ENCODE peak calls at places on chromosomes 13 and 19, in six cellular contexts. B is brain microvascular endothelial cell, G is omental fat pad, K is neural crest cell, L is B cell, Z is pancreas. C is an unnamed sample.

GRCh38 chr13:31101511-31102170 is 60.1 kb downstream of the HSPH1 start:
- DNase-seq in G (no peak), K (no peak), Z (no peak), L (no peak), B (no peak), C (no peak)

GRCh38 chr13:50715402-50716146 is 127.9 kb downstream of the DLEU7 start:
- DNase-seq in Z (no peak), L (no peak), B (no peak), G (no peak), K (no peak), C (no peak)

GRCh38 chr13:48993150-48993549 is 17.4 kb downstream of the FNDC3A start:
- DNase-seq in Z (no peak), K (no peak), B (no peak), L (no peak), G (no peak), C (no peak)

GRCh38 chr13:22110368-22110767 is 439.5 kb downstream of the FGF9 start:
- DNase-seq in G (no peak), Z (no peak), K (no peak), B (no peak), L (no peak), C (no peak)

GRCh38 chr19:1572795-1573194 is 4.7 kb upstream of the MEX3D start:
- DNase-seq in G (no peak), Z (no peak), B (no peak), K (no peak), L (no peak), C (no peak)

GRCh38 chr19:13169769-13170168 is 19.6 kb downstream of the IER2 start:
- DNase-seq in Z (no peak), K (no peak), B (peak), L (no peak), G (no peak), C (no peak)

GRCh38 chr13:57128909-57129308 is 11.8 kb upstream of the PRR20A start:
- DNase-seq in B (no peak), Z (no peak), K (no peak), L (no peak), G (no peak), C (no peak)

GRCh38 chr13:29260684-29261083 is 334.8 kb downstream of the SLC7A1 start:
- DNase-seq in L (no peak), K (no peak), G (no peak), Z (no peak), B (no peak), C (no peak)

GRCh38 chr19:5133986-5134595 is 165.2 kb downstream of the KDM4B start:
- DNase-seq in K (no peak), B (no peak), Z (no peak), G (no peak), L (no peak), C (no peak)

GRCh38 chr19:48873476-48874308 is 1.5 kb downstream of the PPP1R15A start:
- DNase-seq in K (no peak), G (no peak), L (no peak), Z (no peak), B (no peak), C (no peak)

GRCh38 chr13:51244637-51245405 is 22.6 kb downstream of the FAM124A start:
- DNase-seq in K (no peak), G (no peak), Z (no peak), L (no peak), B (no peak), C (no peak)

DNA sequence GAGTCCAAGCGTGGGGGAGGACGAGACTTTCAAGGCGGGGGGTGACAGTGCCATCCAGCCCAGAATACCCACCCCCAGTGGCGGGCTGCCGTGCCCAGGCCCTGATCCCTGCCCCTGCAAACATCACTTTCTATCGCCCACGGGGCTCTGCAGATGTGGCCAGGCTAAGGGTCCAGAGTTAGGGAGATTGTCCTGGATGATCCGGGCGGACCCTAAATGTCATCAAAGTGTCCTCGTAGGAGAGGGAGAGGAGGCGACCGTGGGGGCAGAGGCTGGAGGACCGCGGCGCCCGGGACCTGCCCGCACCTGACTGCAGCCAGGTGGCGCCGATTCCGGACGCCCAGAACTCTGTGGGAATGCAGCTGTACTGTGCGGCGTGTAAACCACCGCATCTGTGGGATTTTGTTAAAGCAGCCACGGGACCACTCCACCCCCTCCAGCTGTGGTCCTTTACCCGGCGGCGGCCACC is 32.4 kb downstream of the GJA3 start:
- DNase-seq in B (no peak), K (no peak), L (peak), Z (peak), G (no peak), C (no peak)
- TF ChIP-seq CTCF in B (peak), K (peak), L (no peak), Z (peak), G (no peak), C (peak)

GRCh38 chr19:41587101-41587837 is 11.3 kb downstream of the CEACAM21 start:
- DNase-seq in L (no peak), K (no peak), G (no peak), B (no peak), Z (no peak), C (no peak)

GRCh38 chr19:41586064-41586463 is 10.1 kb downstream of the CEACAM21 start:
- DNase-seq in G (no peak), B (no peak), Z (no peak), K (no peak), L (no peak), C (no peak)

GRCh38 chr19:41587838-41588210 is 11.9 kb downstream of the CEACAM21 start:
- DNase-seq in L (no peak), K (no peak), B (no peak), Z (no peak), G (no peak), C (no peak)

GRCh38 chr19:41584260-41584810 is 8.4 kb downstream of the CEACAM21 start:
- DNase-seq in G (no peak), L (no peak), Z (no peak), B (no peak), K (no peak), C (no peak)

GRCh38 chr19:41584931-41585330 is 9.0 kb downstream of the CEACAM21 start:
- DNase-seq in L (no peak), K (no peak), Z (no peak), B (no peak), G (no peak), C (no peak)
- TF ChIP-seq CTCF in L (no peak), K (no peak), Z (no peak), B (no peak), G (no peak), C (no peak)

GRCh38 chr13:36801035-36801434 is 18.0 kb upstream of the RFXAP start:
- DNase-seq in Z (no peak), G (no peak), L (no peak), B (no peak), K (no peak), C (no peak)
- TF ChIP-seq CTCF in Z (no peak), G (no peak), L (no peak), B (no peak), K (no peak), C (no peak)

DNA sequence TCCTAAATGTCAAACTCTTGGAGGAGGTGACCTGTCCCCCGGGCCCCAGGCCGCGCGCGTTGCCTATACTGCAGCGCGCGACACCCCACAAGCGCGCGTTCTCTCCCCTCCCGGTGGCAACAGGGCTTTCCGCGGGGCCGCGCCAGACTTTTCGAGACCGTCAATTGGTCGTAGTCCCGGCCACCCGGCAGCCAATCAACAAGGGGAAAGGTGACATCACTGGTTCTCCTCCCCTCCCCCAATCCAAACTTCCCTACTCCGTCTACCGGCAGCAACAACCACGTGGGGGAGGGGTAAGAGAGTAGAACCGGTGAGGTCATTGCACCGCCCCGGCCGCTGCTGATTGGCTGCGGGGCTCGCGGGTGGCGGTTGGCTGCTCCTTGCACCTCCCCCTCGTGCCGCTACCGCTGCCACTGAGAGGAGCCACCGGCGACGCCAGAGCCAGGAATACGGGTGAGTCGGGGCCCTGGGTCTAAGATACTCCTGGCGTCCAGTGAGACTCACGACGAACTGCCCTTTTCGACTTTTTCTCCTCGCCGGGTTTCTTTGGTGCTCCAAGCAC is 829 bp upstream of the CIC start:
- DNase-seq in L (peak), Z (peak), B (peak), G (peak), K (peak), C (peak)
- TF ChIP-seq CTCF in L (no peak), Z (no peak), B (peak), G (no peak), K (no peak), C (no peak)

GRCh38 chr19:15257782-15258181 is 25.5 kb upstream of the EPHX3 start:
- DNase-seq in G (no peak), Z (no peak), B (no peak), K (no peak), L (no peak), C (no peak)

GRCh38 chr19:15262011-15262410 is 29.8 kb upstream of the EPHX3 start:
- DNase-seq in K (no peak), Z (peak), G (no peak), B (no peak), L (no peak), C (no peak)

GRCh38 chr19:15263361-15263985 is 31.2 kb upstream of the EPHX3 start:
- DNase-seq in Z (no peak), K (no peak), L (no peak), G (no peak), B (no peak), C (no peak)

GRCh38 chr19:15259900-15260299 is 27.7 kb upstream of the EPHX3 start:
- DNase-seq in Z (no peak), K (no peak), L (no peak), B (no peak), G (no peak), C (no peak)

GRCh38 chr19:15260939-15261338 is 28.7 kb upstream of the EPHX3 start:
- DNase-seq in L (no peak), Z (no peak), B (no peak), G (no peak), K (no peak), C (no peak)
- TF ChIP-seq CTCF in L (peak), Z (no peak), B (peak), G (no peak), K (peak), C (peak)

GRCh38 chr13:33057019-33057785 is 41.0 kb downstream of the KL start:
- DNase-seq in Z (no peak), B (peak), K (no peak), G (no peak), L (no peak), C (no peak)
- TF ChIP-seq CTCF in Z (no peak), B (peak), K (peak), G (no peak), L (no peak), C (peak)